ENCODE peak calls at places on chromosomes 3 and 15, in five cellular contexts. O is K562, T is A549, S is ovary, C is transverse colon. L is an unnamed sample.

GRCh38 chr3:182486459-182486858 is 306.8 kb upstream of the ATP11B start:
- DNase-seq in O (no peak), T (no peak), S (no peak), C (no peak), L (no peak)

GRCh38 chr3:43378066-43378935 is 92.0 kb downstream of the SNRK start:
- DNase-seq in O (peak; percentile 72), T (peak; percentile 35), S (no peak), C (peak; percentile 55), L (peak; percentile 91)

GRCh38 chr15:74028646-74029045 is 34.1 kb downstream of the PML start:
- DNase-seq in O (no peak), T (no peak), S (no peak), C (no peak), L (no peak)

GRCh38 chr15:68652141-68652540 is 73.3 kb downstream of the CORO2B start:
- DNase-seq in O (no peak), T (no peak), S (peak; percentile 25), C (no peak), L (no peak)

GRCh38 chr15:45221053-45221599 is 30.9 kb upstream of the SLC28A2 start:
- DNase-seq in O (no peak), T (no peak), S (no peak), C (no peak), L (no peak)

GRCh38 chr3:168511428-168512014 is 415.8 kb upstream of the GOLIM4 start:
- DNase-seq in O (no peak), T (peak; percentile 0), S (no peak), C (no peak), L (no peak)

GRCh38 chr3:113555138-113555537 is 22.8 kb downstream of the SIDT1 start:
- DNase-seq in O (no peak), T (peak; percentile 64), S (no peak), C (no peak), L (no peak)

GRCh38 chr3:170869240-170869592 is 779 bp downstream of the RPL22L1 start:
- DNase-seq in O (no peak), T (no peak), S (no peak), C (no peak), L (no peak)

GRCh38 chr15:62119224-62119925 is 45.7 kb downstream of the C2CD4B start:
- DNase-seq in O (no peak), T (peak; percentile 82), S (no peak), C (no peak), L (no peak)

GRCh38 chr3:34859741-34860140 is 779.6 kb upstream of the ARPP21 start:
- DNase-seq in O (no peak), T (no peak), S (no peak), C (no peak), L (no peak)

GRCh38 chr3:13877911-13878710 is 1.8 kb downstream of the WNT7A start:
- DNase-seq in O (peak; percentile 22), T (no peak), S (no peak), C (no peak), L (no peak)

GRCh38 chr15:61057830-61058529 is 171.1 kb downstream of the RORA start:
- DNase-seq in O (no peak), T (no peak), S (no peak), C (no peak), L (peak; percentile 60)

GRCh38 chr3:42652251-42652610 is 1.3 kb upstream of the ZBTB47 start:
- DNase-seq in O (no peak), T (no peak), S (no peak), C (no peak), L (peak; percentile 42)

GRCh38 chr3:3907023-3907422 is 107.8 kb downstream of the LRRN1 start:
- DNase-seq in O (no peak), T (no peak), S (no peak), C (no peak), L (no peak)

GRCh38 chr3:181581651-181582050 is 130.1 kb upstream of the SOX2 start:
- DNase-seq in O (no peak), T (no peak), S (no peak), C (no peak), L (no peak)

GRCh38 chr3:54988302-54989022 is 60.6 kb upstream of the LRTM1 start:
- DNase-seq in O (no peak), T (no peak), S (peak; percentile 42), C (no peak), L (no peak)

GRCh38 chr15:40441736-40442531 is 1.2 kb downstream of the BAHD1 start:
- DNase-seq in O (peak; percentile 44), T (no peak), S (peak; percentile 59), C (peak; percentile 30), L (no peak)

GRCh38 chr3:190586631-190587000 is 72.7 kb downstream of the IL1RAP start:
- DNase-seq in O (no peak), T (peak; percentile 51), S (no peak), C (no peak), L (no peak)

GRCh38 chr15:65211157-65211982 is at the start of gene CILP:
- DNase-seq in O (no peak), T (no peak), S (peak; percentile 74), C (no peak), L (no peak)

GRCh38 chr3:4670352-4670751 is 177.2 kb downstream of the ITPR1 start:
- DNase-seq in O (peak; percentile 55), T (peak; percentile 35), S (no peak), C (no peak), L (no peak)

GRCh38 chr3:5729852-5730251 is 542.3 kb downstream of the EDEM1 start:
- DNase-seq in O (no peak), T (peak; percentile 4), S (no peak), C (no peak), L (no peak)

GRCh38 chr3:184373422-184373821 is 4.6 kb downstream of the THPO start:
- DNase-seq in O (no peak), T (no peak), S (no peak), C (no peak), L (no peak)

GRCh38 chr15:96336045-96336642 is 5.6 kb downstream of the NR2F2 start:
- DNase-seq in O (peak; percentile 38), T (no peak), S (no peak), C (peak; percentile 10), L (no peak)

GRCh38 chr3:79154861-79155260 is 612.9 kb downstream of the ROBO1 start:
- DNase-seq in O (no peak), T (no peak), S (no peak), C (no peak), L (no peak)

GRCh38 chr3:173993299-173993698 is 595.8 kb downstream of the NLGN1 start:
- DNase-seq in O (no peak), T (peak; percentile 4), S (no peak), C (no peak), L (no peak)

GRCh38 chr3:46829699-46830208 is 33.5 kb downstream of the MYL3 start:
- DNase-seq in O (no peak), T (no peak), S (no peak), C (no peak), L (peak; percentile 75)

GRCh38 chr3:52685705-52686691 is at the start of the genes GNL3 and PBRM1:
- DNase-seq in O (peak; percentile 90), T (peak; percentile 96), S (peak; percentile 94), C (peak; percentile 95), L (peak; percentile 98)
- TF ChIP-seq EP300 in O (no peak), T (no peak), S (peak; percentile 36), C (no peak), L (peak; percentile 65)

DNA sequence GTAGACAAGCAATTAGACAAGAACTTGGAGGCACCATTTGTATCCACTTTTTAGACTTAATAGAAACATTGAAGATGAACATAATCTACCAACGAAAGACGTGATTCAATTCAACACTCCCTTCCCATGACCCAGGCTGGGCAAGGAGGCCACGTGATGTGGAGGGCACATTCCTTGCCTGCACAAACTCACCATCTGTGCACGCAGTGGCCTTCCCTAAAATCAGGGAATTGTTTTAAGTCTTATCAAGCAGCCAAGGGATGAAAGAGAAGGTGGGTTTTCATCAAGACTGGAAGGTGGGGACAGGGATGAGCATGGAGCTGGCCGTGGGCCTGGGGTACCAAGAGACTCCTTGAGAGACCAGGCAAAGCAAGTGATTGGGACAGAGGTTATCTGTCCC is 13.5 kb downstream of the STARD5 start:
- DNase-seq in O (no peak), T (no peak), S (no peak), C (no peak), L (no peak)
- H3K4me1 ChIP-seq in O (no peaks in the 10 kb centered on the region), T (peaks cover 17% of the 10 kb centered on the region), S (peaks cover 6% of the 10 kb centered on the region), C (peaks cover 5% of the 10 kb centered on the region), L (peaks cover 24% of the 10 kb centered on the region)

DNA sequence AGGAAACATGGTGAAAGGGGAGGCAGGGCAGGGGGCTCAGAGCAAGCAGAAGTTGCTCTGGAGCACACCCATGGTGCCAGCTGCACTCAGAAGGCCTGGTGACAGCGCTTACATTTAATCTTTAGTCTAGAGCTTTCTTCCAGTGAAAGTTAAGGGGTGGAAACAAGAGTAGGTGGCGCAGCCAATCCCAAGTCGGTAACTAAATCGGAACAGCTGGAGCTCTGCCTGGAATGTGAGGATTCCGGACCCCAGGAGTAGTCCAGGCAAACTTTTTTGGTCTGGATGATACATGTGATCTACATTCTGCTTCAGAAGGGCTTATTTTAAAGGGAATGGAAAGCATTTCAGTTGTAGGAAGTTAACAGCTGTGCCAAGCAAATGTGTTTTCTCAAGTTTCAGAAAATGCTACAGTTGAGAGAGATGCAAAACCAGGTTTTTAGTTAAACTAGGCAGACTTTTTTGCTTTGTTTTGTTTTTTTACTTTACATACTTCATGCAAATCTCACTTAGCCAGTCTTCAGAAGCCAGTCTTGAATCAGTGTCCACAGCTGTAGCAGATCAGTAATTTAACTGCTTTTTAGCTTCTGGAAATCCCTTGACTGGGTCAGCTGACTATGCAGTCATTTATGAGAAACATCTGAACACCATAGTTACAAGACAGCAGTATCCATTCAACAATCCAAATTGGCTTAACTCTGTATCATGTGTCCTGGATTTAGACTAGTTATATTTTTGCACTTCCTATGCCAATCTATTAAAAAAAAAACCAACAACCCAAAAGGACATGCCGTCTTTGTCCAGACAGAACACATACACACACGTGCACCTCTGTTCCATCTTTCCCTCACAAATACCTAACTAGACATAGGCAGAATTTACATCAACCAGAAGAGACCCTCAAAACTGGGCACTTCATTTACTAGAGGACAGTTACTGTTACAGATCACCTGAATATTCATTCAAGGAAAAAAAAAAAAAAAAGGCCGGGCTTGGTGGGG is 33.2 kb downstream of the ZNF106 start:
- DNase-seq in O (no peak), T (no peak), S (peak; percentile 62), C (peak; percentile 53), L (peak; percentile 93)
- TF ChIP-seq EP300 in O (no peak), T (no peak), S (no peak), C (peak; percentile 58), L (peak; percentile 22)

GRCh38 chr3:194139085-194139976 is 3.4 kb downstream of the HES1 start:
- DNase-seq in O (peak; percentile 70), T (peak; percentile 69), S (peak; percentile 59), C (no peak), L (no peak)

GRCh38 chr3:194140520-194141414 is 4.8 kb downstream of the HES1 start:
- DNase-seq in O (peak; percentile 78), T (peak; percentile 54), S (peak; percentile 80), C (peak; percentile 49), L (no peak)

GRCh38 chr3:194138732-194139084 is 2.8 kb downstream of the HES1 start:
- DNase-seq in O (no peak), T (no peak), S (no peak), C (no peak), L (no peak)

GRCh38 chr3:194141415-194142155 is 5.6 kb downstream of the HES1 start:
- DNase-seq in O (peak; percentile 91), T (peak; percentile 83), S (peak; percentile 93), C (peak; percentile 91), L (peak; percentile 96)

DNA sequence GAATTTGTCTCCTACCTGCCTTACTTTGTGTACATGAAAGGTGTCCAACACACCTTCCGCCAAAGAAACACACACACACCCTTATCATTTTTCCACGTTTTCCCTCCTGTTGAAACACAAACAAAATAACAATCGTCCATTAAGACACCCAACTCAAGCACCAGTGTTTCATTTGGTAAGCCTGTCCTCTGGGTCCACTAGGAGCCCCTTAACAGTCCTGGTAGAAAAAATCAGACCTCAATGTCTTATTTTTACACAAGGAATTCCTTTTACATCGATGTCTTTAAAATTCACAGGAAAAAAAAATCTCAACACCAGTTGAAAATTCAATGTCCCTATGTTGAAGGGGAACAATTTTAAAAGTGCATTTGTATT is 4.0 kb downstream of the HES1 start:
- DNase-seq in O (no peak), T (no peak), S (no peak), C (no peak), L (no peak)
- H3K4me1 ChIP-seq in O (peaks cover 40% of the 10 kb centered on the region), T (peaks cover 41% of the 10 kb centered on the region), S (peaks cover 14% of the 10 kb centered on the region), C (peaks cover 46% of the 10 kb centered on the region), L (peaks cover 80% of the 10 kb centered on the region)

L was measured in esophagus muscularis mucosa.